ENCODE peak calls at places on chromosomes 4 and X, in six cellular contexts. Z, I, P, X, T and G are unnamed samples.

GRCh38 chr4:141339386-141339785 is 118.7 kb downstream of the ZNF330 start:
- DNase-seq in Z (no peak), I (no peak), P (no peak), X (no peak), T (no peak), G (no peak)

GRCh38 chr4:156672492-156672891 is 299.1 kb downstream of the PDGFC start:
- DNase-seq in Z (no peak), I (no peak), P (no peak), X (no peak), T (no peak), G (no peak)

GRCh38 chrX:135331525-135331924 is 22.2 kb downstream of the ETDC start:
- DNase-seq in Z (no peak), I (no peak), P (no peak), X (no peak), T (no peak), G (no peak)

GRCh38 chr4:89434364-89434988 is 126.9 kb upstream of the GPRIN3 start:
- DNase-seq in Z (no peak), I (no peak), P (peak), X (peak), T (no peak), G (no peak)

GRCh38 chr4:172786039-172786792 is 382.4 kb upstream of the GALNT7 start:
- DNase-seq in Z (no peak), I (no peak), P (no peak), X (no peak), T (no peak), G (no peak)

GRCh38 chr4:140633951-140634350 is 65.2 kb upstream of the UCP1 start:
- DNase-seq in Z (no peak), I (no peak), P (no peak), X (no peak), T (no peak), G (no peak)

GRCh38 chrX:41027388-41027787 is 57.9 kb upstream of the USP9X start:
- DNase-seq in Z (no peak), I (no peak), P (no peak), X (no peak), T (no peak), G (no peak)

GRCh38 chr4:145480257-145480656 is 1.4 kb upstream of the SMAD1 start:
- DNase-seq in Z (no peak), I (no peak), P (no peak), X (no peak), T (no peak), G (no peak)

GRCh38 chr4:37715889-37716402 is 29.8 kb upstream of the RELL1 start:
- DNase-seq in Z (no peak), I (no peak), P (no peak), X (no peak), T (no peak), G (no peak)

GRCh38 chrX:103519389-103519788 is at the start of gene RAB40A:
- DNase-seq in Z (no peak), I (no peak), P (no peak), X (no peak), T (no peak), G (no peak)

GRCh38 chrX:150869450-150869849 is 29.0 kb downstream of the CD99L2 start:
- DNase-seq in Z (no peak), I (peak), P (no peak), X (no peak), T (no peak), G (peak)

GRCh38 chrX:40552768-40553167 is 28.0 kb upstream of the ATP6AP2 start:
- DNase-seq in Z (no peak), I (no peak), P (no peak), X (no peak), T (no peak), G (no peak)

GRCh38 chr4:72817012-72817411 is 248.0 kb upstream of the ADAMTS3 start:
- DNase-seq in Z (no peak), I (no peak), P (no peak), X (no peak), T (no peak), G (no peak)

GRCh38 chr4:25234390-25235367 is 846 bp downstream of the PI4K2B start:
- DNase-seq in Z (peak), I (peak), P (no peak), X (peak), T (peak), G (no peak)

GRCh38 chrX:107878106-107878505 is 52.4 kb downstream of the MID2 start:
- DNase-seq in Z (no peak), I (no peak), P (no peak), X (no peak), T (no peak), G (no peak)

GRCh38 chr4:92236907-92237306 is 66.9 kb upstream of the GRID2 start:
- DNase-seq in Z (no peak), I (no peak), P (no peak), X (no peak), T (no peak), G (no peak)

GRCh38 chr4:188295899-188296298 is 156.7 kb downstream of the TRIML1 start:
- DNase-seq in Z (no peak), I (no peak), P (no peak), X (no peak), T (no peak), G (no peak)

GRCh38 chr4:38101563-38101962 is 141.4 kb downstream of the PTTG2 start:
- DNase-seq in Z (no peak), I (no peak), P (no peak), X (no peak), T (no peak), G (peak)

GRCh38 chr4:137648531-137648930 is 116.2 kb upstream of the PCDH18 start:
- DNase-seq in Z (no peak), I (no peak), P (no peak), X (no peak), T (no peak), G (no peak)

GRCh38 chrX:18368402-18368801 is 13.9 kb upstream of the SCML2 start:
- DNase-seq in Z (no peak), I (no peak), P (no peak), X (no peak), T (no peak), G (no peak)

GRCh38 chr4:169117591-169118081 is 107.6 kb upstream of the CBR4 start:
- DNase-seq in Z (no peak), I (no peak), P (no peak), X (no peak), T (no peak), G (no peak)

GRCh38 chrX:70033348-70033747 is 16.4 kb downstream of the AWAT2 start:
- DNase-seq in Z (no peak), I (no peak), P (no peak), X (peak), T (no peak), G (peak)

GRCh38 chrX:70452143-70452733 is 7.6 kb downstream of the DLG3 start:
- DNase-seq in Z (no peak), I (peak), P (no peak), X (peak), T (peak), G (peak)

GRCh38 chr4:178681871-178682270 is 1239.6 kb upstream of the AGA start:
- DNase-seq in Z (no peak), I (no peak), P (no peak), X (no peak), T (no peak), G (no peak)

GRCh38 chrX:51891821-51892551 is 1.4 kb upstream of the MAGED1 start:
- DNase-seq in Z (peak), I (peak), P (no peak), X (no peak), T (no peak), G (peak)

GRCh38 chr4:67483868-67484602 is 61.3 kb downstream of the CENPC start:
- DNase-seq in Z (no peak), I (no peak), P (no peak), X (no peak), T (no peak), G (no peak)

GRCh38 chrX:2610246-2611170 is 80.6 kb upstream of the CD99 start:
- DNase-seq in Z (no peak), I (no peak), P (no peak), X (no peak), T (no peak), G (no peak)

GRCh38 chr4:129446074-129446473 is 350.1 kb downstream of the C4orf33 start:
- DNase-seq in Z (no peak), I (no peak), P (no peak), X (no peak), T (no peak), G (no peak)